ENCODE peak calls at places on chromosomes 3 and 15, in eight cellular contexts. One of them, this sample, is unnamed. For H3K4me1, the result is how much of the 10 kb centered on the place peaks cover.

GRCh38 chr15:66670698-66671580 is 31.1 kb upstream of the SMAD6 start:
- DNase-seq in ovary: no peak
- DNase-seq in suprapubic skin: no peak
- DNase-seq in iPS DF 6.9: no peak
- DNase-seq in naive thymus-derived CD4-positive, alpha-beta T cell: no peak
- DNase-seq in A549: peak
- DNase-seq in cardiac muscle cell: no peak
- DNase-seq in heart left ventricle: no peak
- DNase-seq in this sample: no peak

GRCh38 chr15:40048155-40048792 is 9.3 kb upstream of the SRP14 start:
- DNase-seq in ovary: no peak
- DNase-seq in suprapubic skin: no peak
- DNase-seq in iPS DF 6.9: no peak
- DNase-seq in naive thymus-derived CD4-positive, alpha-beta T cell: peak
- DNase-seq in A549: no peak
- DNase-seq in cardiac muscle cell: no peak
- DNase-seq in heart left ventricle: peak
- DNase-seq in this sample: peak

GRCh38 chr3:194364652-194365434 is 4.7 kb downstream of the LRRC15 start:
- DNase-seq in ovary: no peak
- DNase-seq in suprapubic skin: no peak
- DNase-seq in iPS DF 6.9: no peak
- DNase-seq in naive thymus-derived CD4-positive, alpha-beta T cell: no peak
- DNase-seq in A549: no peak
- DNase-seq in cardiac muscle cell: peak
- DNase-seq in heart left ventricle: peak
- DNase-seq in this sample: no peak

GRCh38 chr3:39383913-39384664 is 919 bp downstream of the SLC25A38 start:
- DNase-seq in ovary: peak
- DNase-seq in suprapubic skin: peak
- DNase-seq in iPS DF 6.9: peak
- DNase-seq in naive thymus-derived CD4-positive, alpha-beta T cell: peak
- DNase-seq in A549: peak
- DNase-seq in cardiac muscle cell: peak
- DNase-seq in heart left ventricle: peak
- DNase-seq in this sample: peak

GRCh38 chr3:112958749-112959560 is 15.9 kb downstream of the CD200R1 start:
- DNase-seq in ovary: no peak
- DNase-seq in suprapubic skin: no peak
- DNase-seq in iPS DF 6.9: no peak
- DNase-seq in naive thymus-derived CD4-positive, alpha-beta T cell: no peak
- DNase-seq in A549: no peak
- DNase-seq in cardiac muscle cell: no peak
- DNase-seq in heart left ventricle: no peak
- DNase-seq in this sample: no peak

GRCh38 chr3:195109098-195109657 is 161.8 kb downstream of the XXYLT1 start:
- DNase-seq in ovary: no peak
- DNase-seq in suprapubic skin: no peak
- DNase-seq in iPS DF 6.9: no peak
- DNase-seq in naive thymus-derived CD4-positive, alpha-beta T cell: no peak
- DNase-seq in A549: no peak
- DNase-seq in cardiac muscle cell: no peak
- DNase-seq in heart left ventricle: no peak
- DNase-seq in this sample: no peak

GRCh38 chr15:83323296-83323711 is 38.8 kb upstream of the BNC1 start:
- DNase-seq in ovary: no peak
- DNase-seq in suprapubic skin: no peak
- DNase-seq in iPS DF 6.9: no peak
- DNase-seq in naive thymus-derived CD4-positive, alpha-beta T cell: no peak
- DNase-seq in A549: peak
- DNase-seq in cardiac muscle cell: peak
- DNase-seq in heart left ventricle: no peak
- DNase-seq in this sample: no peak

GRCh38 chr3:123122525-123123315 is 55.9 kb downstream of the PDIA5 start:
- DNase-seq in ovary: no peak
- DNase-seq in suprapubic skin: no peak
- DNase-seq in iPS DF 6.9: no peak
- DNase-seq in naive thymus-derived CD4-positive, alpha-beta T cell: no peak
- DNase-seq in A549: no peak
- DNase-seq in cardiac muscle cell: peak
- DNase-seq in heart left ventricle: no peak
- DNase-seq in this sample: peak

GRCh38 chr3:174215426-174215825 is 643.7 kb upstream of the NAALADL2 start:
- DNase-seq in ovary: no peak
- DNase-seq in suprapubic skin: no peak
- DNase-seq in iPS DF 6.9: no peak
- DNase-seq in naive thymus-derived CD4-positive, alpha-beta T cell: no peak
- DNase-seq in A549: no peak
- DNase-seq in cardiac muscle cell: no peak
- DNase-seq in heart left ventricle: no peak
- DNase-seq in this sample: no peak

GRCh38 chr15:41568350-41569017 is 9.5 kb downstream of the TYRO3 start:
- DNase-seq in ovary: peak
- DNase-seq in suprapubic skin: no peak
- DNase-seq in iPS DF 6.9: peak
- DNase-seq in naive thymus-derived CD4-positive, alpha-beta T cell: no peak
- DNase-seq in A549: no peak
- DNase-seq in cardiac muscle cell: peak
- DNase-seq in heart left ventricle: no peak
- DNase-seq in this sample: peak

GRCh38 chr3:880371-880770 is 212.5 kb upstream of the CNTN6 start:
- DNase-seq in ovary: no peak
- DNase-seq in suprapubic skin: no peak
- DNase-seq in iPS DF 6.9: no peak
- DNase-seq in naive thymus-derived CD4-positive, alpha-beta T cell: no peak
- DNase-seq in A549: no peak
- DNase-seq in cardiac muscle cell: no peak
- DNase-seq in heart left ventricle: no peak
- DNase-seq in this sample: no peak

GRCh38 chr3:8562081-8562595 is 60.5 kb downstream of the LMCD1 start:
- DNase-seq in ovary: no peak
- DNase-seq in suprapubic skin: no peak
- DNase-seq in iPS DF 6.9: no peak
- DNase-seq in naive thymus-derived CD4-positive, alpha-beta T cell: no peak
- DNase-seq in A549: no peak
- DNase-seq in cardiac muscle cell: peak
- DNase-seq in heart left ventricle: no peak
- DNase-seq in this sample: no peak

GRCh38 chr15:65374334-65374733 is 3.5 kb downstream of the IGDCC3 start:
- DNase-seq in ovary: no peak
- DNase-seq in suprapubic skin: no peak
- DNase-seq in iPS DF 6.9: no peak
- DNase-seq in naive thymus-derived CD4-positive, alpha-beta T cell: no peak
- DNase-seq in A549: no peak
- DNase-seq in cardiac muscle cell: no peak
- DNase-seq in heart left ventricle: no peak
- DNase-seq in this sample: no peak

GRCh38 chr15:96261575-96262034 is 68.9 kb upstream of the NR2F2 start:
- DNase-seq in ovary: no peak
- DNase-seq in suprapubic skin: no peak
- DNase-seq in iPS DF 6.9: no peak
- DNase-seq in naive thymus-derived CD4-positive, alpha-beta T cell: no peak
- DNase-seq in A549: no peak
- DNase-seq in cardiac muscle cell: no peak
- DNase-seq in heart left ventricle: no peak
- DNase-seq in this sample: no peak

GRCh38 chr3:66489115-66489514 is 11.7 kb downstream of the LRIG1 start:
- DNase-seq in ovary: no peak
- DNase-seq in suprapubic skin: no peak
- DNase-seq in iPS DF 6.9: no peak
- DNase-seq in naive thymus-derived CD4-positive, alpha-beta T cell: no peak
- DNase-seq in A549: no peak
- DNase-seq in cardiac muscle cell: no peak
- DNase-seq in heart left ventricle: no peak
- DNase-seq in this sample: no peak
- H3K4me1 ChIP-seq in ovary: under half
- H3K4me1 ChIP-seq in suprapubic skin: half or more
- H3K4me1 ChIP-seq in iPS DF 6.9: under half
- H3K4me1 ChIP-seq in naive thymus-derived CD4-positive, alpha-beta T cell: under half
- H3K4me1 ChIP-seq in A549: under half
- H3K4me1 ChIP-seq in cardiac muscle cell: half or more
- H3K4me1 ChIP-seq in heart left ventricle: half or more
- H3K4me1 ChIP-seq in this sample: under half

GRCh38 chr15:59296181-59296617 is 76.5 kb downstream of the MYO1E start:
- DNase-seq in ovary: no peak
- DNase-seq in suprapubic skin: no peak
- DNase-seq in iPS DF 6.9: no peak
- DNase-seq in naive thymus-derived CD4-positive, alpha-beta T cell: no peak
- DNase-seq in A549: no peak
- DNase-seq in cardiac muscle cell: peak
- DNase-seq in heart left ventricle: no peak
- DNase-seq in this sample: no peak
- H3K27ac ChIP-seq in ovary: no peak
- H3K27ac ChIP-seq in suprapubic skin: peak
- H3K27ac ChIP-seq in iPS DF 6.9: no peak
- H3K27ac ChIP-seq in naive thymus-derived CD4-positive, alpha-beta T cell: no peak
- H3K27ac ChIP-seq in A549: peak
- H3K27ac ChIP-seq in cardiac muscle cell: no peak
- H3K27ac ChIP-seq in heart left ventricle: peak
- H3K27ac ChIP-seq in this sample: peak

DNA sequence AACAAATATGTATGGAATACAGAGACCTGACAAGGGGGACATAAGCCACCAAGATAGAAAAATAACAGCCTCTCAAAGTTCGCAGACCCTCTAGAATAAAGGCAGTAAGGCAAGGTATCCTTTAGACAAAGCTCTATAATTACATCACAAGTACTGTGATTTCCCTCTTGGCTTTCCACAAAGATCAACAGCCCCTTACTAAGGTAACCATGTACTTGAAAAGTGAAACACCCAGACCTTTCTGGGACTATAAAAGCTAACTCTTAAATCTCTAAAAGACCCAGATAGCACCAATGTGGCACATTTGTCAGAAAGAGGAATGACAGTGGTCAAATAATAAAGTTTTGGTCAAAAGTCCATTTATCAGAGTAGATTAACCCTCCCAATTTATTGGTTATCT is 51.9 kb downstream of the TBL1XR1 start:
- DNase-seq in ovary: no peak
- DNase-seq in suprapubic skin: no peak
- DNase-seq in iPS DF 6.9: no peak
- DNase-seq in naive thymus-derived CD4-positive, alpha-beta T cell: peak
- DNase-seq in A549: no peak
- DNase-seq in cardiac muscle cell: no peak
- DNase-seq in heart left ventricle: no peak
- DNase-seq in this sample: no peak
- H3K4me1 ChIP-seq in ovary: under half
- H3K4me1 ChIP-seq in suprapubic skin: half or more
- H3K4me1 ChIP-seq in iPS DF 6.9: under half
- H3K4me1 ChIP-seq in naive thymus-derived CD4-positive, alpha-beta T cell: under half
- H3K4me1 ChIP-seq in A549: half or more
- H3K4me1 ChIP-seq in cardiac muscle cell: under half
- H3K4me1 ChIP-seq in heart left ventricle: half or more
- H3K4me1 ChIP-seq in this sample: half or more

DNA sequence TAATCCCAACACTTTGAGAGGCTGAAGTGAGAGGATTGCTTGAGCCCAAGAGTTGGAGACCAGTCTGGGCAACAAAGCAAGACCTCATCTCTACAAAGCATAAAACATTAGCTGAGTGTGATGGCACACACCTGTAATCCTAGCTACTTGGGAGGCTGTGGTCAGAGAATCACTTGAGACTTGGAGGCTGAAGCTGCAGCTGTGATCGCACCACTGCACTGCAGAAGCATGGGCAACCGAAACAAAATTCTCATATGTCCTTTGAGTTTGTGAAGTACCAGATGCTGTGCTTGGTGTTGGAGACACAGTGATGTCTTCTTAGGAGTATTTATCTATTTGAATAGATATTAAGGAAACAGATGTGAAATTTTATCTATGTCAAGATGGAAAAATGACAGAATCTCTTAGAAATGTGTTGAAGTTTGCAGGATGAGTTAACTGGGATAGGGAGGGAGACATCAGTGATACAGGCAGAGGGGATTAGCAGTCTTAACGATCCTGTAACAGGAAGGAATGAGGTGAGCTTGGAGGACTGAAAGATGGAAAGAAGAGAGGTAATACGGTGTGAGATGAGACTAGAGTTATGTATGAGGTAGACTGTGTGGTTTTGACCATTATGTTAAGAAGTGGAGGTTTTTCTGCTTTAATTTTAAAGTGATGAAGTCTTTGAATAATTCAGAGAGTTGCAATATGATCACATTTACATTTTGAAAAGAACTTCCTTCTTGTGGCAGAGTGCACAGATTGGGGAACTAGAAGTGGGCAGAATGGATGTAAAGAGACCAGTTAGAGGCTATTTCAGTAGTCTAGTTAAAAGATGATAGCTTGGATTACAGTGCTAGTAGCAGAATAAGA is 40.1 kb downstream of the STT3B start:
- DNase-seq in ovary: no peak
- DNase-seq in suprapubic skin: no peak
- DNase-seq in iPS DF 6.9: no peak
- DNase-seq in naive thymus-derived CD4-positive, alpha-beta T cell: no peak
- DNase-seq in A549: no peak
- DNase-seq in cardiac muscle cell: no peak
- DNase-seq in heart left ventricle: no peak
- DNase-seq in this sample: no peak
- H3K27ac ChIP-seq in ovary: no peak
- H3K27ac ChIP-seq in suprapubic skin: no peak
- H3K27ac ChIP-seq in iPS DF 6.9: no peak
- H3K27ac ChIP-seq in naive thymus-derived CD4-positive, alpha-beta T cell: no peak
- H3K27ac ChIP-seq in A549: no peak
- H3K27ac ChIP-seq in cardiac muscle cell: no peak
- H3K27ac ChIP-seq in heart left ventricle: no peak
- H3K27ac ChIP-seq in this sample: no peak

DNA sequence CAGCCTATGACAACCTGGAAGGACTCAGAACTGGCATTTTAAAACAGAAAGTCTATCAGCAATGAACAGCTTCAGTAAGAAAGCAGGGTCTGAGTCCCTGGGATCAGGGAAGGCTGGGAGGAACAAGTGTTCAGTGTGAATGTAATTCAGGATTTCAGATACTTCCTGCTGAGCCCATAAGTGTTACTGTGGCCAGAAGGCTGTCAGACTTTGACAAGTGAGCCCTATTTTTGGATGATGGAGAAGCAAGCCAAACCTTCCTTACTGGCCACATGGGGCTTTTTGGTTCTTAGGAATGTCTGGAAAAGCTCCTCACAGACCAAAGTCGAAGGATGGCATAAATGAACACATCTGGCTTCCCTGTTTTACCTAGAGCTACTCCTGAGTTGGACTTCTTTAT is 157.1 kb downstream of the BBX start:
- DNase-seq in ovary: no peak
- DNase-seq in suprapubic skin: no peak
- DNase-seq in iPS DF 6.9: no peak
- DNase-seq in naive thymus-derived CD4-positive, alpha-beta T cell: no peak
- DNase-seq in A549: no peak
- DNase-seq in cardiac muscle cell: no peak
- DNase-seq in heart left ventricle: no peak
- DNase-seq in this sample: no peak
- H3K4me1 ChIP-seq in ovary: under half
- H3K4me1 ChIP-seq in suprapubic skin: under half
- H3K4me1 ChIP-seq in iPS DF 6.9: under half
- H3K4me1 ChIP-seq in naive thymus-derived CD4-positive, alpha-beta T cell: under half
- H3K4me1 ChIP-seq in A549: under half
- H3K4me1 ChIP-seq in cardiac muscle cell: under half
- H3K4me1 ChIP-seq in heart left ventricle: under half
- H3K4me1 ChIP-seq in this sample: under half